ENCODE peak calls at places on chromosomes 7 and 10, in ten cellular contexts. T, K, Q, I, P, R, J, N, E and X are unnamed samples.

GRCh38 chr7:55092186-55092976 is 73.6 kb downstream of the EGFR start:
- DNase-seq in T (no peak), K (no peak), Q (no peak), I (no peak), P (no peak), R (no peak), J (no peak), N (no peak), E (no peak), X (no peak)

GRCh38 chr10:10528563-10528910 is 489.1 kb upstream of the CELF2 start:
- DNase-seq in T (no peak), K (no peak), Q (peak; percentile 24), I (peak; percentile 66), P (no peak), R (no peak), J (no peak), N (no peak), E (no peak), X (no peak)

GRCh38 chr7:69837387-69838068 is 239.3 kb downstream of the AUTS2 start:
- DNase-seq in T (no peak), K (peak; percentile 98), Q (peak; percentile 45), I (peak; percentile 42), P (no peak), R (peak; percentile 32), J (no peak), N (no peak), E (no peak), X (peak; percentile 54)

GRCh38 chr10:102813734-102814455 is 23.3 kb downstream of the CYP17A1 start:
- DNase-seq in T (no peak), K (no peak), Q (no peak), I (peak; percentile 76), P (no peak), R (no peak), J (no peak), N (peak; percentile 63), E (no peak), X (no peak)

GRCh38 chr7:26329520-26330269 is 38.0 kb downstream of the SNX10 start:
- DNase-seq in T (no peak), K (no peak), Q (no peak), I (no peak), P (no peak), R (no peak), J (no peak), N (peak; percentile 67), E (peak; percentile 12), X (no peak)

GRCh38 chr7:503575-504111 is 16.0 kb downstream of the PDGFA start:
- DNase-seq in T (no peak), K (no peak), Q (no peak), I (no peak), P (no peak), R (peak; percentile 17), J (no peak), N (peak; percentile 62), E (no peak), X (no peak)

GRCh38 chr10:50271564-50272250 is 20.4 kb upstream of the ASAH2 start:
- DNase-seq in T (no peak), K (no peak), Q (no peak), I (no peak), P (no peak), R (no peak), J (no peak), N (no peak), E (no peak), X (no peak)

GRCh38 chr7:32476816-32477648 is 13.1 kb downstream of the LSM5 start:
- DNase-seq in T (no peak), K (no peak), Q (no peak), I (no peak), P (no peak), R (no peak), J (no peak), N (no peak), E (no peak), X (no peak)

GRCh38 chr7:159027803-159028455 is 116.7 kb downstream of the VIPR2 start:
- DNase-seq in T (no peak), K (peak; percentile 51), Q (no peak), I (no peak), P (peak; percentile 56), R (no peak), J (no peak), N (no peak), E (no peak), X (peak; percentile 41)

GRCh38 chr7:73978681-73979563 is 49.1 kb upstream of the ELN start:
- DNase-seq in T (no peak), K (peak; percentile 34), Q (no peak), I (peak; percentile 55), P (peak; percentile 13), R (peak; percentile 45), J (no peak), N (no peak), E (peak; percentile 19), X (no peak)

GRCh38 chr7:25565949-25566348 is 337.7 kb upstream of the NPVF start:
- DNase-seq in T (peak; percentile 42), K (peak; percentile 52), Q (peak; percentile 8), I (peak; percentile 88), P (peak; percentile 65), R (peak; percentile 59), J (peak; percentile 17), N (peak; percentile 53), E (peak; percentile 42), X (peak; percentile 88)

GRCh38 chr7:133601607-133602006 is 348.7 kb downstream of the EXOC4 start:
- DNase-seq in T (no peak), K (no peak), Q (no peak), I (no peak), P (no peak), R (no peak), J (no peak), N (no peak), E (no peak), X (no peak)

GRCh38 chr10:86829472-86829871 is 73.1 kb downstream of the BMPR1A start:
- DNase-seq in T (no peak), K (no peak), Q (no peak), I (no peak), P (no peak), R (no peak), J (no peak), N (no peak), E (no peak), X (no peak)

GRCh38 chr7:101519324-101520017 is 109.6 kb downstream of the MYL10 start:
- DNase-seq in T (no peak), K (no peak), Q (peak; percentile 23), I (peak; percentile 30), P (no peak), R (no peak), J (peak; percentile 29), N (no peak), E (no peak), X (no peak)

GRCh38 chr10:63268139-63268797 is 135.1 kb downstream of the NRBF2 start:
- DNase-seq in T (no peak), K (no peak), Q (no peak), I (peak; percentile 58), P (no peak), R (no peak), J (no peak), N (no peak), E (no peak), X (no peak)

GRCh38 chr7:140229591-140230516 is 53.1 kb upstream of the KDM7A start:
- DNase-seq in T (peak; percentile 54), K (no peak), Q (no peak), I (no peak), P (no peak), R (peak; percentile 52), J (no peak), N (peak; percentile 49), E (no peak), X (peak; percentile 67)

GRCh38 chr7:90067171-90067570 is 87.1 kb upstream of the STEAP1 start:
- DNase-seq in T (no peak), K (no peak), Q (no peak), I (no peak), P (no peak), R (no peak), J (no peak), N (no peak), E (no peak), X (no peak)

GRCh38 chr7:208816-209215 is 16.4 kb downstream of the FAM20C start:
- DNase-seq in T (no peak), K (no peak), Q (no peak), I (no peak), P (no peak), R (no peak), J (no peak), N (no peak), E (no peak), X (no peak)

GRCh38 chr7:118609207-118609606 is 384.7 kb downstream of the ANKRD7 start:
- DNase-seq in T (no peak), K (no peak), Q (no peak), I (no peak), P (no peak), R (no peak), J (no peak), N (no peak), E (no peak), X (no peak)

GRCh38 chr10:106711313-106711906 is 453.1 kb downstream of the SORCS1 start:
- DNase-seq in T (no peak), K (no peak), Q (no peak), I (peak; percentile 35), P (peak; percentile 30), R (peak; percentile 74), J (no peak), N (no peak), E (peak; percentile 38), X (peak; percentile 16)

GRCh38 chr7:157503229-157503628 is 166.4 kb downstream of the DNAJB6 start:
- DNase-seq in T (no peak), K (no peak), Q (no peak), I (no peak), P (no peak), R (no peak), J (no peak), N (no peak), E (no peak), X (no peak)

GRCh38 chr10:122725768-122726167 is 26.1 kb upstream of the C10orf120 start:
- DNase-seq in T (no peak), K (no peak), Q (no peak), I (no peak), P (no peak), R (no peak), J (no peak), N (no peak), E (no peak), X (no peak)

GRCh38 chr7:113321201-113321600 is 202.8 kb upstream of the SMIM30 start:
- DNase-seq in T (no peak), K (no peak), Q (no peak), I (no peak), P (no peak), R (no peak), J (no peak), N (no peak), E (no peak), X (no peak)

GRCh38 chr10:115047705-115048104 is 45.5 kb upstream of the ATRNL1 start:
- DNase-seq in T (no peak), K (no peak), Q (no peak), I (no peak), P (no peak), R (no peak), J (no peak), N (no peak), E (no peak), X (no peak)

GRCh38 chr7:34806831-34807230 is 148.8 kb downstream of the NPSR1 start:
- DNase-seq in T (no peak), K (no peak), Q (no peak), I (no peak), P (no peak), R (no peak), J (no peak), N (no peak), E (no peak), X (no peak)

GRCh38 chr7:105196473-105196872 is 182.5 kb downstream of the KMT2E start:
- DNase-seq in T (no peak), K (no peak), Q (no peak), I (peak; percentile 52), P (no peak), R (no peak), J (no peak), N (no peak), E (no peak), X (no peak)

GRCh38 chr10:120559800-120560199 is 102.8 kb downstream of the PLPP4 start:
- DNase-seq in T (no peak), K (peak; percentile 4), Q (no peak), I (no peak), P (no peak), R (no peak), J (no peak), N (no peak), E (no peak), X (no peak)

GRCh38 chr10:34726862-34727261 is 88.2 kb downstream of the PARD3 start:
- DNase-seq in T (no peak), K (no peak), Q (no peak), I (no peak), P (no peak), R (no peak), J (no peak), N (no peak), E (no peak), X (no peak)